ENCODE peak calls at places on chromosomes 12 and 14, in four cellular contexts. C, B, O and Q are unnamed samples.

GRCh38 chr12:78034025-78034424 is 203.3 kb downstream of the NAV3 start:
- DNase-seq in C (no peak), B (no peak), O (no peak), Q (no peak)

GRCh38 chr12:90331262-90331661 is 622.6 kb upstream of the ATP2B1 start:
- DNase-seq in C (no peak), B (no peak), O (no peak), Q (no peak)

GRCh38 chr14:24098927-24099813 is 5.1 kb downstream of the PCK2 start:
- DNase-seq in C (no peak), B (peak), O (no peak), Q (no peak)

GRCh38 chr12:27821259-27821973 is 41.4 kb upstream of the MANSC4 start:
- DNase-seq in C (peak), B (peak), O (peak), Q (peak)

GRCh38 chr12:10667581-10667980 is 6.3 kb downstream of the STYK1 start:
- DNase-seq in C (no peak), B (no peak), O (no peak), Q (no peak)

GRCh38 chr12:116406529-116406928 is 129.0 kb upstream of the MED13L start:
- DNase-seq in C (peak), B (no peak), O (no peak), Q (peak)

GRCh38 chr12:130335517-130336392 is 1.9 kb upstream of the PIWIL1 start:
- DNase-seq in C (peak), B (no peak), O (peak), Q (no peak)

GRCh38 chr14:77046706-77047105 is 18.2 kb upstream of the IRF2BPL start:
- DNase-seq in C (no peak), B (no peak), O (no peak), Q (no peak)

GRCh38 chr12:53324113-53324778 is 2.8 kb upstream of the AAAS start:
- DNase-seq in C (peak), B (no peak), O (no peak), Q (no peak)

GRCh38 chr12:48956279-48957140 is 777 bp downstream of the ARF3 start:
- DNase-seq in C (peak), B (peak), O (peak), Q (peak)

GRCh38 chr14:103023881-103024473 is 33.4 kb downstream of the CDC42BPB start:
- DNase-seq in C (no peak), B (peak), O (peak), Q (no peak)

GRCh38 chr14:56099081-56099797 is 19.0 kb upstream of the PELI2 start:
- DNase-seq in C (peak), B (no peak), O (no peak), Q (no peak)

GRCh38 chr14:22556990-22557623 is 31.9 kb downstream of the DAD1 start:
- DNase-seq in C (peak), B (peak), O (no peak), Q (no peak)

GRCh38 chr12:3518902-3519301 is 27.9 kb downstream of the PRMT8 start:
- DNase-seq in C (no peak), B (no peak), O (no peak), Q (no peak)

GRCh38 chr14:49988080-49988990 is 95.5 kb downstream of the ARF6 start:
- DNase-seq in C (no peak), B (no peak), O (no peak), Q (no peak)

GRCh38 chr12:110677206-110677911 is 11.6 kb downstream of the HVCN1 start:
- DNase-seq in C (no peak), B (no peak), O (no peak), Q (no peak)

GRCh38 chr14:76056128-76056527 is 70.6 kb downstream of the IFT43 start:
- DNase-seq in C (no peak), B (no peak), O (no peak), Q (peak)

GRCh38 chr14:68564826-68565760 is 227.8 kb downstream of the ZFP36L1 start:
- DNase-seq in C (no peak), B (no peak), O (no peak), Q (no peak)

GRCh38 chr14:93496856-93497255 is 66.1 kb downstream of the UNC79 start:
- DNase-seq in C (no peak), B (no peak), O (no peak), Q (no peak)